ENCODE peak calls at places on chromosomes 3 and 15, in nine cellular contexts. One of them, this sample, is unnamed.

GRCh38 chr3:42697326-42698051 is 5.1 kb downstream of the HHATL start:
- DNase-seq in AG04449: no peak
- DNase-seq in stomach: peak; percentile 17
- DNase-seq in AG04450: no peak
- DNase-seq in GM12865: no peak
- DNase-seq in kidney epithelial cell: no peak
- DNase-seq in GM06990: no peak
- DNase-seq in AG10803: no peak
- DNase-seq in WERI-Rb-1: no peak
- DNase-seq in this sample: no peak

GRCh38 chr3:12730511-12731234 is 28.4 kb downstream of the TMEM40 start:
- DNase-seq in AG10803: no peak
- DNase-seq in kidney epithelial cell: no peak
- DNase-seq in stomach: no peak
- DNase-seq in WERI-Rb-1: no peak
- DNase-seq in GM12865: peak; percentile 13
- DNase-seq in AG04450: no peak
- DNase-seq in GM06990: no peak
- DNase-seq in AG04449: no peak
- DNase-seq in this sample: no peak

GRCh38 chr3:129330413-129330812 is 51.7 kb downstream of the HMCES start:
- DNase-seq in AG04450: no peak
- DNase-seq in stomach: no peak
- DNase-seq in WERI-Rb-1: no peak
- DNase-seq in kidney epithelial cell: no peak
- DNase-seq in AG04449: no peak
- DNase-seq in AG10803: no peak
- DNase-seq in GM06990: no peak
- DNase-seq in GM12865: no peak
- DNase-seq in this sample: no peak

GRCh38 chr3:112822116-112823055 is 24.3 kb downstream of the CD200R1L start:
- DNase-seq in stomach: no peak
- DNase-seq in AG04449: no peak
- DNase-seq in AG04450: no peak
- DNase-seq in WERI-Rb-1: no peak
- DNase-seq in GM12865: no peak
- DNase-seq in AG10803: peak; percentile 34
- DNase-seq in kidney epithelial cell: no peak
- DNase-seq in GM06990: no peak
- DNase-seq in this sample: peak; percentile 86

GRCh38 chr3:15292765-15293522 is 39.4 kb downstream of the SH3BP5 start:
- DNase-seq in AG10803: no peak
- DNase-seq in stomach: no peak
- DNase-seq in GM12865: no peak
- DNase-seq in AG04450: no peak
- DNase-seq in GM06990: no peak
- DNase-seq in WERI-Rb-1: no peak
- DNase-seq in AG04449: no peak
- DNase-seq in kidney epithelial cell: no peak
- DNase-seq in this sample: no peak

GRCh38 chr3:38723569-38724391 is 74.3 kb upstream of the SCN5A start:
- DNase-seq in GM12865: no peak
- DNase-seq in AG04449: no peak
- DNase-seq in WERI-Rb-1: no peak
- DNase-seq in GM06990: no peak
- DNase-seq in AG04450: no peak
- DNase-seq in AG10803: no peak
- DNase-seq in kidney epithelial cell: no peak
- DNase-seq in stomach: no peak
- DNase-seq in this sample: no peak

GRCh38 chr15:100468265-100468664 is 60.5 kb downstream of the CERS3 start:
- DNase-seq in stomach: no peak
- DNase-seq in GM12865: no peak
- DNase-seq in WERI-Rb-1: no peak
- DNase-seq in AG04449: no peak
- DNase-seq in kidney epithelial cell: no peak
- DNase-seq in AG04450: no peak
- DNase-seq in GM06990: no peak
- DNase-seq in AG10803: peak; percentile 20
- DNase-seq in this sample: peak; percentile 53

GRCh38 chr3:45123841-45124269 is 22.3 kb downstream of the CDCP1 start:
- DNase-seq in GM06990: no peak
- DNase-seq in AG04450: no peak
- DNase-seq in kidney epithelial cell: peak; percentile 96
- DNase-seq in WERI-Rb-1: no peak
- DNase-seq in AG04449: peak; percentile 67
- DNase-seq in stomach: no peak
- DNase-seq in GM12865: no peak
- DNase-seq in AG10803: peak; percentile 93
- DNase-seq in this sample: peak; percentile 97

GRCh38 chr15:61034793-61035710 is 194.1 kb downstream of the RORA start:
- DNase-seq in GM06990: no peak
- DNase-seq in stomach: no peak
- DNase-seq in kidney epithelial cell: no peak
- DNase-seq in AG04450: no peak
- DNase-seq in GM12865: no peak
- DNase-seq in AG04449: no peak
- DNase-seq in WERI-Rb-1: no peak
- DNase-seq in AG10803: peak; percentile 85
- DNase-seq in this sample: no peak

GRCh38 chr3:82133070-82133606 is 371.7 kb upstream of the GBE1 start:
- DNase-seq in AG10803: peak; percentile 65
- DNase-seq in AG04450: peak; percentile 24
- DNase-seq in stomach: peak; percentile 67
- DNase-seq in GM06990: no peak
- DNase-seq in GM12865: peak; percentile 77
- DNase-seq in WERI-Rb-1: peak; percentile 49
- DNase-seq in kidney epithelial cell: peak; percentile 12
- DNase-seq in AG04449: peak; percentile 12
- DNase-seq in this sample: no peak

GRCh38 chr3:100765437-100765975 is 56.2 kb downstream of the TFG start:
- DNase-seq in WERI-Rb-1: no peak
- DNase-seq in stomach: no peak
- DNase-seq in GM12865: no peak
- DNase-seq in GM06990: no peak
- DNase-seq in AG04450: no peak
- DNase-seq in AG10803: no peak
- DNase-seq in kidney epithelial cell: no peak
- DNase-seq in AG04449: no peak
- DNase-seq in this sample: no peak

GRCh38 chr15:76812381-76812780 is 92.8 kb downstream of the SCAPER start:
- DNase-seq in AG04450: no peak
- DNase-seq in AG10803: no peak
- DNase-seq in stomach: no peak
- DNase-seq in GM06990: no peak
- DNase-seq in GM12865: no peak
- DNase-seq in kidney epithelial cell: no peak
- DNase-seq in AG04449: no peak
- DNase-seq in WERI-Rb-1: no peak
- DNase-seq in this sample: no peak

GRCh38 chr3:27366062-27366591 is 3.1 kb downstream of the NEK10 start:
- DNase-seq in WERI-Rb-1: no peak
- DNase-seq in GM06990: no peak
- DNase-seq in GM12865: no peak
- DNase-seq in AG04449: no peak
- DNase-seq in AG04450: no peak
- DNase-seq in kidney epithelial cell: no peak
- DNase-seq in stomach: no peak
- DNase-seq in AG10803: no peak
- DNase-seq in this sample: no peak

GRCh38 chr3:37991823-37992222 is 1.2 kb downstream of the VILL start:
- DNase-seq in GM06990: no peak
- DNase-seq in stomach: peak; percentile 25
- DNase-seq in kidney epithelial cell: no peak
- DNase-seq in AG04449: no peak
- DNase-seq in AG10803: no peak
- DNase-seq in WERI-Rb-1: no peak
- DNase-seq in GM12865: no peak
- DNase-seq in AG04450: no peak
- DNase-seq in this sample: no peak

GRCh38 chr3:80543154-80543553 is 775.4 kb upstream of the ROBO1 start:
- DNase-seq in AG10803: no peak
- DNase-seq in stomach: no peak
- DNase-seq in AG04449: no peak
- DNase-seq in GM06990: no peak
- DNase-seq in GM12865: no peak
- DNase-seq in kidney epithelial cell: no peak
- DNase-seq in AG04450: no peak
- DNase-seq in WERI-Rb-1: no peak
- DNase-seq in this sample: no peak

GRCh38 chr3:141432904-141433303 is 53.9 kb upstream of the RASA2 start:
- DNase-seq in AG10803: no peak
- DNase-seq in AG04450: no peak
- DNase-seq in stomach: no peak
- DNase-seq in GM06990: no peak
- DNase-seq in kidney epithelial cell: no peak
- DNase-seq in AG04449: no peak
- DNase-seq in WERI-Rb-1: no peak
- DNase-seq in GM12865: no peak
- DNase-seq in this sample: no peak
- H3K4me3 ChIP-seq in AG10803: no peak overlapping the region
- H3K4me3 ChIP-seq in AG04450: no peak overlapping the region
- H3K4me3 ChIP-seq in stomach: no peak overlapping the region
- H3K4me3 ChIP-seq in GM06990: no peak overlapping the region
- H3K4me3 ChIP-seq in kidney epithelial cell: no peak overlapping the region
- H3K4me3 ChIP-seq in AG04449: no peak overlapping the region
- H3K4me3 ChIP-seq in WERI-Rb-1: peak overlapping the region; percentile 4
- H3K4me3 ChIP-seq in GM12865: no peak overlapping the region
- H3K4me3 ChIP-seq in this sample: no peak overlapping the region

DNA sequence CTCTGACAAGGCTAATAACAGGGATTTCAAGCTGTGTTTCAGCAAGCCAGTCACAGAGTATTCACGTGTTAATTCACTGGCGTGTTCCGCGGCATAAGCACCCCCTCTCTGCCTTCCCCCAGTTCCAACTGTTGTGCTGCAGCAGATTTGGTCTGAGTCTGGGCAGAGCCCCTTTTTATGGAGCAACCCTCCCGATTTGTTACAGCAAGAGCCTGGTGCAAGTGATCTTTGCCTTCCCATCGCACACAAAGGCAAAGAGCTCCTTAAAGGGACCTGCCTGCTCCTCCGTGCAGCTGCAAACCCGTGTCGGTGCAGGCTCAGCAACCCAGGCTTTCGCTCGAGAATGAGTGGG is 170.5 kb downstream of the KCNAB1 start:
- DNase-seq in stomach: no peak
- DNase-seq in AG04450: no peak
- DNase-seq in WERI-Rb-1: no peak
- DNase-seq in GM06990: no peak
- DNase-seq in AG10803: no peak
- DNase-seq in kidney epithelial cell: no peak
- DNase-seq in GM12865: no peak
- DNase-seq in AG04449: no peak
- DNase-seq in this sample: no peak
- TF ChIP-seq CTCF in stomach: no peak
- TF ChIP-seq CTCF in AG04450: no peak
- TF ChIP-seq CTCF in WERI-Rb-1: no peak
- TF ChIP-seq CTCF in GM06990: no peak
- TF ChIP-seq CTCF in AG10803: no peak
- TF ChIP-seq CTCF in kidney epithelial cell: no peak
- TF ChIP-seq CTCF in GM12865: no peak
- TF ChIP-seq CTCF in AG04449: no peak
- TF ChIP-seq CTCF in this sample: no peak

GRCh38 chr3:148970311-148970710 is 21.0 kb upstream of the GYG1 start:
- DNase-seq in stomach: no peak
- DNase-seq in AG10803: no peak
- DNase-seq in AG04449: no peak
- DNase-seq in kidney epithelial cell: no peak
- DNase-seq in AG04450: no peak
- DNase-seq in GM12865: no peak
- DNase-seq in GM06990: no peak
- DNase-seq in WERI-Rb-1: peak; percentile 60
- DNase-seq in this sample: no peak

GRCh38 chr3:148975696-148976095 is 15.6 kb upstream of the GYG1 start:
- DNase-seq in kidney epithelial cell: no peak
- DNase-seq in AG04450: no peak
- DNase-seq in AG04449: no peak
- DNase-seq in GM06990: no peak
- DNase-seq in GM12865: no peak
- DNase-seq in AG10803: no peak
- DNase-seq in stomach: no peak
- DNase-seq in WERI-Rb-1: no peak
- DNase-seq in this sample: no peak

GRCh38 chr3:148974726-148975125 is 16.6 kb upstream of the GYG1 start:
- DNase-seq in AG10803: no peak
- DNase-seq in kidney epithelial cell: no peak
- DNase-seq in WERI-Rb-1: no peak
- DNase-seq in AG04450: no peak
- DNase-seq in AG04449: no peak
- DNase-seq in GM06990: no peak
- DNase-seq in GM12865: no peak
- DNase-seq in stomach: no peak
- DNase-seq in this sample: no peak

GRCh38 chr3:148971819-148972218 is 19.5 kb upstream of the GYG1 start:
- DNase-seq in GM06990: no peak
- DNase-seq in AG04449: peak; percentile 49
- DNase-seq in WERI-Rb-1: no peak
- DNase-seq in stomach: peak; percentile 47
- DNase-seq in GM12865: no peak
- DNase-seq in kidney epithelial cell: no peak
- DNase-seq in AG10803: peak; percentile 84
- DNase-seq in AG04450: peak; percentile 51
- DNase-seq in this sample: no peak

DNA sequence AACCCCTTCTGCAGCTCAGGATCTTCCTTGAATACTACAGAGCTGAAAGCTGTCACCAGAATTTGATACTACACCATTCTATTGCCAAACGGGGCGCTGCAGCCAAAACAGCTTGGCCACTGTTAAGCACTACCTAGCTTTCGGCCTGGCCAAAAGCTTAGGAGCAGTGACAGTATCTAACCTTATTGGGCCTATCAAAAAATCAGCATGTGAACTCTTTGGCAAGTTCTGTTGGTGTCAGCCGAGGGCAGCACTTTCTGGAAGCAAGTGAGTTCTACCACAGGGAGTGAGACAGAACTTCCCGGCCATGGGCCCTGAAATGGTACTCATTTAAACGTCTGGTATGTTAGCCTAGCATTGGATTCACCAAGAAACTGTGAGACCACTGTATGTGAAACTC is 16.1 kb upstream of the GYG1 start:
- DNase-seq in GM12865: no peak
- DNase-seq in stomach: no peak
- DNase-seq in AG10803: no peak
- DNase-seq in AG04450: no peak
- DNase-seq in GM06990: no peak
- DNase-seq in WERI-Rb-1: no peak
- DNase-seq in AG04449: no peak
- DNase-seq in kidney epithelial cell: no peak
- DNase-seq in this sample: no peak
- H3K4me3 ChIP-seq in GM12865: no peak overlapping the region
- H3K4me3 ChIP-seq in stomach: no peak overlapping the region
- H3K4me3 ChIP-seq in AG10803: no peak overlapping the region
- H3K4me3 ChIP-seq in AG04450: peak overlapping the region; percentile 1
- H3K4me3 ChIP-seq in GM06990: no peak overlapping the region
- H3K4me3 ChIP-seq in WERI-Rb-1: no peak overlapping the region
- H3K4me3 ChIP-seq in AG04449: no peak overlapping the region
- H3K4me3 ChIP-seq in kidney epithelial cell: no peak overlapping the region
- H3K4me3 ChIP-seq in this sample: no peak overlapping the region

DNA sequence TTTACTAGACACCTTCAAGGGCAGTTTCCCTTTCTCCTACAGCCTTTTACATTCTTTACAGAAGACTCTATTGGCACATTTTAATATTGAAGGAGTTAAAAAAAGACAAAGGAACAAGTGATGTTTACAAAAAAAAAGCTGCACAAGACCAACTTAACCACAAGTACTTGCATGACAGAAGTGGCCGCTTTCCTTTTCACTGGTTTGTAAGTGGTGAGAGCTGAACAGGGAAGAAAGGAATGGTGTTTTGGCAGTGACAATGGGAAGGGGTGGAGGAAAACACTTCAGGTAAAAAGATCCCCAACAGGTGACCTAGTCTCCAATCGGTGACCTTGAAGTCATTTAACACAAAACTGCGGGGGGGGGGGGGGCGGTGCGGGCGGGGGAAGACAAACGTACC is 1.1 kb downstream of the WDR72 start:
- DNase-seq in GM06990: no peak
- DNase-seq in AG10803: no peak
- DNase-seq in kidney epithelial cell: no peak
- DNase-seq in WERI-Rb-1: no peak
- DNase-seq in stomach: no peak
- DNase-seq in GM12865: no peak
- DNase-seq in AG04450: no peak
- DNase-seq in AG04449: no peak
- DNase-seq in this sample: no peak
- TF ChIP-seq CTCF in GM06990: no peak
- TF ChIP-seq CTCF in AG10803: no peak
- TF ChIP-seq CTCF in kidney epithelial cell: no peak
- TF ChIP-seq CTCF in WERI-Rb-1: no peak
- TF ChIP-seq CTCF in stomach: no peak
- TF ChIP-seq CTCF in GM12865: no peak
- TF ChIP-seq CTCF in AG04450: no peak
- TF ChIP-seq CTCF in AG04449: no peak
- TF ChIP-seq CTCF in this sample: no peak

This sample was measured in epithelial cell of proximal tubule.